ENCODE peak calls at places on chromosomes 5 and 9, in ten cellular contexts. L is PC-3, S is astrocyte, Z is left ventricle myocardium inferior, D is upper lobe of left lung, J is AG10803, A is left lung, F is endodermal cell, Q is endothelial cell of umbilical vein, H is A549. Y is an unnamed sample.
A peak's percentile ranks its signal among the peaks of the same experiment; 100 is the strongest.

GRCh38 chr9:134619983-134620612 is 21.5 kb upstream of the COL5A1 start:
- DNase-seq in L (no peak), S (no peak), Z (no peak), D (peak; percentile 71), J (no peak), A (peak; percentile 25), F (peak; percentile 23), Q (no peak), H (no peak), Y (no peak)

GRCh38 chr5:169942181-169942580 is 38.1 kb downstream of the INSYN2B start:
- DNase-seq in L (no peak), S (peak; percentile 35), Z (no peak), D (no peak), J (peak; percentile 91), A (no peak), F (no peak), Q (no peak), H (no peak), Y (no peak)

GRCh38 chr9:106878943-106879916 is 16.3 kb downstream of the ZNF462 start:
- DNase-seq in L (peak; percentile 35), S (peak; percentile 98), Z (peak; percentile 74), D (no peak), J (peak; percentile 95), A (peak; percentile 59), F (no peak), Q (peak; percentile 85), H (peak; percentile 37), Y (peak; percentile 96)

GRCh38 chr5:157603333-157604190 is 28.0 kb upstream of the ADAM19 start:
- DNase-seq in L (peak; percentile 99), S (peak; percentile 96), Z (no peak), D (no peak), J (peak; percentile 86), A (no peak), F (no peak), Q (peak; percentile 50), H (peak; percentile 55), Y (peak; percentile 84)

GRCh38 chr5:115577329-115577728 is 24.9 kb downstream of the TICAM2 start:
- DNase-seq in L (no peak), S (no peak), Z (no peak), D (no peak), J (no peak), A (no peak), F (no peak), Q (no peak), H (no peak), Y (peak; percentile 55)

GRCh38 chr5:24539625-24540024 is 105.2 kb downstream of the CDH10 start:
- DNase-seq in L (peak; percentile 39), S (no peak), Z (no peak), D (no peak), J (no peak), A (no peak), F (no peak), Q (no peak), H (no peak), Y (peak; percentile 13)

GRCh38 chr9:110092792-110093191 is 115.2 kb downstream of the C9orf152 start:
- DNase-seq in L (no peak), S (no peak), Z (no peak), D (no peak), J (no peak), A (no peak), F (no peak), Q (no peak), H (no peak), Y (no peak)

GRCh38 chr9:86122309-86122708 is 23.0 kb upstream of the GOLM1 start:
- DNase-seq in L (no peak), S (no peak), Z (no peak), D (no peak), J (no peak), A (no peak), F (peak; percentile 63), Q (no peak), H (peak; percentile 39), Y (no peak)

GRCh38 chr9:104780796-104781395 is 17.0 kb downstream of the NIPSNAP3B start:
- DNase-seq in L (peak; percentile 75), S (no peak), Z (no peak), D (no peak), J (peak; percentile 53), A (no peak), F (no peak), Q (peak; percentile 29), H (peak; percentile 44), Y (peak; percentile 49)

GRCh38 chr5:116137544-116138378 is 52.9 kb downstream of the COMMD10 start:
- DNase-seq in L (peak; percentile 68), S (peak; percentile 30), Z (no peak), D (no peak), J (peak; percentile 56), A (no peak), F (no peak), Q (peak; percentile 71), H (peak; percentile 41), Y (peak; percentile 78)

GRCh38 chr5:95960802-95961616 is 642 bp downstream of the ELL2 start:
- DNase-seq in L (peak; percentile 68), S (peak; percentile 58), Z (peak; percentile 80), D (peak; percentile 97), J (peak; percentile 82), A (peak; percentile 85), F (peak; percentile 91), Q (peak; percentile 84), H (peak; percentile 80), Y (peak; percentile 84)

GRCh38 chr5:95963650-95964410 is 2.2 kb upstream of the ELL2 start:
- DNase-seq in L (peak; percentile 80), S (peak; percentile 42), Z (no peak), D (no peak), J (no peak), A (no peak), F (no peak), Q (no peak), H (no peak), Y (peak; percentile 46)

GRCh38 chr5:95961617-95962474 is at the start of gene ELL2:
- DNase-seq in L (peak; percentile 93), S (peak; percentile 98), Z (peak; percentile 99), D (peak; percentile 99), J (peak; percentile 98), A (peak; percentile 99), F (peak; percentile 99), Q (peak; percentile 98), H (peak; percentile 100), Y (peak; percentile 99)

GRCh38 chr5:95962475-95962773 is 773 bp upstream of the ELL2 start:
- DNase-seq in L (no peak), S (no peak), Z (no peak), D (no peak), J (no peak), A (no peak), F (no peak), Q (no peak), H (no peak), Y (no peak)

DNA sequence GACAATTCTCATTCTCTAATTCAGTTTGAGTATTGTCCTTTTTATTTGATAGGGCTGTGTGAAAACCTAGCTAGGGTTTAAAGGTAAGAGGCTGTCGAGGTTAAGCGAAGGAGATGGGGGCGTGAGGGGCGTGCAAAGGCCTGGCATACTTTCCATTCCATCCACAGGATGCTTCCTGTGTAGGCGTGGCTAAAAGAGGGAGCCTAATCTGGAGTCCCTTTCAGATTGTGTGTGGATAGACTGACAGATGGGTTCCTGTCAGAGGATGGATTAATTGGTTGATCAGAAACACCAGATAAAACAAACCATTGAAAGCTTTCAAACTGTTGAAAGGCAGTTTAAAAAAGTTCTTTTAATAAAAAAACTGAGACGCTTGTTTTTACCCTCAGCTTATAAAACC is 1.1 kb upstream of the ELL2 start:
- DNase-seq in L (no peak), S (no peak), Z (no peak), D (no peak), J (no peak), A (no peak), F (peak; percentile 87), Q (no peak), H (peak; percentile 55), Y (no peak)
- H3K4me3 ChIP-seq in L (no peak overlapping the region), S (no peak overlapping the region), Z (peak overlapping the region; percentile 96), D (no peak overlapping the region), J (peak overlapping the region; percentile 71), A (peak overlapping the region; percentile 79), F (peak overlapping the region; percentile 96), Q (no peak overlapping the region), H (peak overlapping the region; percentile 67), Y (no peak overlapping the region)

GRCh38 chr9:26603637-26604036 is 289.0 kb downstream of the CAAP1 start:
- DNase-seq in L (no peak), S (no peak), Z (no peak), D (no peak), J (no peak), A (no peak), F (no peak), Q (no peak), H (no peak), Y (no peak)

GRCh38 chr9:26604076-26604662 is 288.4 kb downstream of the CAAP1 start:
- DNase-seq in L (no peak), S (no peak), Z (no peak), D (no peak), J (no peak), A (no peak), F (no peak), Q (no peak), H (no peak), Y (no peak)

DNA sequence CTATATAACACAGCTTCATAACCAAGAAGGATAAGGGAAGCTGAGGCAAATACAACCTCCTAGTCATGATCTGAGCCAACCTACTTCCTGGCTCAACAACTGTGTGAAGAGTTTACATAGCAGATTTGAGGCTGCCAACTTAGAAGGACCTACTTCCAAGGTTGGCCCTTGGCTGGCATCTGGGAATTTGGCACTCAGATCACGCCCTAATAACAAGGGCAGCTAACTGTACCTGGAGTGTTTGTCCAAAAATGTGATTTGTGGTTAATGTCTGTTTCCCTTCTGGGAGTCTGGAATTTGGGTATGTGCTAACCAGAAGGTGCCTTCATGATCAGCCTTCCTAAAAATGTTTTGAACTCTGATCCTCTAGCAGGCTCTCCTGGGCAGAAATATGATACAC is 287.2 kb downstream of the CAAP1 start:
- DNase-seq in L (no peak), S (no peak), Z (no peak), D (no peak), J (no peak), A (peak; percentile 52), F (no peak), Q (no peak), H (no peak), Y (no peak)
- TF ChIP-seq CTCF in L (no peak), S (no peak), Z (no peak), D (no peak), J (no peak), A (no peak), F (no peak), Q (no peak), H (no peak), Y (no peak)

GRCh38 chr9:97386733-97387503 is 25.0 kb upstream of the TDRD7 start:
- DNase-seq in L (peak; percentile 67), S (peak; percentile 41), Z (peak; percentile 52), D (peak; percentile 70), J (peak; percentile 58), A (peak; percentile 55), F (peak; percentile 97), Q (peak; percentile 63), H (peak; percentile 47), Y (peak; percentile 74)
- H3K4me3 ChIP-seq in L (no peak overlapping the region), S (no peak overlapping the region), Z (no peak overlapping the region), D (no peak overlapping the region), J (no peak overlapping the region), A (no peak overlapping the region), F (no peak overlapping the region), Q (no peak overlapping the region), H (no peak overlapping the region), Y (no peak overlapping the region)

DNA sequence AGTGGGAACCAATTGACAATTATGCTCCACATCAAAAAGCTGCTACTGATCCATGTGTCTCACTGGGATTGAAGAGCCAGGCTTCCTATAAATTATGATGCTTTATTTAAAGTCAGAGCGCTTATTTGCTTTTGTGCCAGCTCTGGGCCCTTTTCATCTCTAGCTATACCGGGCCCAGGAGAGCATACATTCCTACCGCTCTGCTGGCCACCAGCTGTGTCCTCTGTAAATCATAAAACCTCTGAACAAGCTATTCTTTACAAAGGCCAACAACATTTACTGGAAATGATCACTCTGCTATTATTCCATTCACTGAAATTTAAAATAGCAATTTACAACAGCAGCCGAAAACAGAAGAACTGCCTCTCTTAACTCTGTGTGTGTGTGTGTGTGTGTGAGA is 86.6 kb downstream of the ZNF608 start:
- DNase-seq in L (no peak), S (no peak), Z (no peak), D (no peak), J (no peak), A (no peak), F (no peak), Q (no peak), H (no peak), Y (no peak)
- TF ChIP-seq CTCF in L (no peak), S (no peak), Z (no peak), D (no peak), J (no peak), A (no peak), F (no peak), Q (no peak), H (no peak), Y (no peak)

Y was measured in fibroblast of pulmonary artery.